ENCODE peak calls at places on chromosomes 3 and 15, in five cellular contexts. D is WTC11; Y is stimulated activated CD8-positive, alpha-beta memory T cell treated with anti-CD3 and anti-CD28 coated beads, Interleukin-7, amount 100 ng/mL, for 1 hour; M is substantia nigra; W is AG09309. A is an unnamed sample.

GRCh38 chr3:15347737-15348110 is 15.3 kb upstream of the SH3BP5 start:
- DNase-seq in M (no peak), Y (no peak), D (no peak), W (no peak), A (no peak)

GRCh38 chr3:194955546-194955945 is 269.9 kb downstream of the FAM43A start:
- DNase-seq in W (no peak), Y (no peak), M (no peak), D (no peak), A (no peak)

GRCh38 chr3:137642831-137643230 is 121.3 kb upstream of the SOX14 start:
- DNase-seq in W (no peak), M (no peak), Y (no peak), D (no peak), A (no peak)

GRCh38 chr3:140736863-140737460 is 59.1 kb downstream of the TRIM42 start:
- DNase-seq in Y (no peak), D (peak; percentile 74), M (peak; percentile 53), W (peak; percentile 8), A (peak; percentile 27)

GRCh38 chr3:197295871-197296270 is 2.5 kb downstream of the DLG1 start:
- DNase-seq in M (no peak), W (no peak), Y (no peak), D (no peak), A (no peak)

GRCh38 chr3:69212411-69213160 is 90.2 kb upstream of the LMOD3 start:
- DNase-seq in Y (no peak), D (no peak), M (no peak), W (peak; percentile 27), A (peak; percentile 49)

GRCh38 chr15:76982756-76983155 is 12.2 kb upstream of the PSTPIP1 start:
- DNase-seq in D (no peak), W (no peak), M (no peak), Y (no peak), A (no peak)

GRCh38 chr3:32685604-32686185 is 707 bp downstream of the CNOT10 start:
- DNase-seq in W (no peak), Y (no peak), D (no peak), M (peak; percentile 25), A (peak; percentile 9)

GRCh38 chr15:69493406-69493805 is 40.8 kb downstream of the RPLP1 start:
- DNase-seq in D (no peak), M (no peak), Y (no peak), W (no peak), A (no peak)

GRCh38 chr3:156373095-156373494 is 181.8 kb downstream of the SSR3 start:
- DNase-seq in W (no peak), Y (no peak), M (no peak), D (no peak), A (no peak)

GRCh38 chr15:101805605-101806345 is 2.5 kb downstream of the OR4F6 start:
- DNase-seq in Y (no peak), W (no peak), D (no peak), M (no peak), A (no peak)

GRCh38 chr3:48565591-48566400 is 2.2 kb upstream of the UCN2 start:
- DNase-seq in D (no peak), Y (no peak), M (no peak), W (no peak), A (peak; percentile 34)

A was measured in astrocyte of the cerebellum.